ENCODE peak calls at places on chromosomes 12 and 14, in seven cellular contexts. M is colonic mucosa, V is GM12878, J is GM23338, P is lung, L is SK-N-SH, F is astrocyte of the spinal cord. Q is an unnamed sample.

GRCh38 chr14:92596328-92596943 is 82.9 kb downstream of the RIN3 start:
- DNase-seq in L (no peak), J (peak; percentile 52), F (no peak), M (no peak), V (no peak), P (no peak), Q (peak; percentile 37)

GRCh38 chr12:86256169-86256568 is at the start of gene MGAT4C:
- DNase-seq in M (no peak), J (no peak), P (no peak), L (no peak), F (no peak), V (no peak), Q (no peak)

GRCh38 chr12:131434208-131435125 is 276.4 kb upstream of the SFSWAP start:
- DNase-seq in M (no peak), J (no peak), P (no peak), V (no peak), L (no peak), F (no peak), Q (no peak)

GRCh38 chr12:48986720-48987291 is 8.7 kb downstream of the WNT1 start:
- DNase-seq in M (no peak), V (no peak), L (no peak), P (no peak), F (no peak), J (peak; percentile 4), Q (no peak)

GRCh38 chr14:26527095-26527494 is 70.7 kb downstream of the NOVA1 start:
- DNase-seq in P (no peak), V (no peak), M (no peak), L (no peak), F (peak; percentile 15), J (no peak), Q (no peak)

GRCh38 chr12:93060071-93060665 is 131.1 kb upstream of the EEA1 start:
- DNase-seq in V (peak; percentile 57), P (no peak), J (no peak), M (no peak), L (no peak), F (no peak), Q (no peak)

GRCh38 chr14:20684662-20685456 is 499 bp downstream of the RNASE4 start:
- DNase-seq in P (peak; percentile 61), L (no peak), V (no peak), F (peak; percentile 56), J (peak; percentile 66), M (peak; percentile 71), Q (peak; percentile 52)

GRCh38 chr12:123050913-123051312 is 70.4 kb downstream of the ARL6IP4 start:
- DNase-seq in F (no peak), J (no peak), M (no peak), V (no peak), L (no peak), P (no peak), Q (no peak)

GRCh38 chr12:4214912-4215861 is 58.4 kb upstream of the CCND2 start:
- DNase-seq in F (no peak), J (no peak), P (peak; percentile 72), V (peak; percentile 89), L (no peak), M (peak; percentile 40), Q (peak; percentile 5)

GRCh38 chr12:126069549-126070165 is 1004.4 kb downstream of the AACS start:
- DNase-seq in F (peak; percentile 73), V (no peak), M (peak; percentile 57), P (peak; percentile 44), J (peak; percentile 69), L (peak; percentile 20), Q (peak; percentile 51)

GRCh38 chr12:28130625-28131598 is 59.3 kb upstream of the CCDC91 start:
- DNase-seq in L (no peak), V (no peak), P (no peak), J (no peak), F (peak; percentile 99), M (no peak), Q (peak; percentile 99)

GRCh38 chr14:90453401-90453951 is 56.6 kb downstream of the CALM1 start:
- DNase-seq in P (no peak), J (no peak), F (peak; percentile 16), M (no peak), V (no peak), L (peak; percentile 67), Q (peak; percentile 51)

GRCh38 chr12:67327466-67327865 is 58.3 kb downstream of the CAND1 start:
- DNase-seq in P (no peak), L (no peak), F (no peak), M (no peak), J (no peak), V (no peak), Q (no peak)

GRCh38 chr12:6193853-6194815 is 6.1 kb upstream of the CD9 start:
- DNase-seq in L (no peak), M (no peak), V (no peak), J (peak; percentile 78), F (no peak), P (no peak), Q (peak; percentile 36)

GRCh38 chr14:75981426-75981825 is 369 bp downstream of the TGFB3 start:
- DNase-seq in M (no peak), J (peak; percentile 61), V (peak; percentile 60), L (no peak), F (no peak), P (no peak), Q (peak; percentile 35)

GRCh38 chr12:51217133-51217967 is 512 bp downstream of the POU6F1 start:
- DNase-seq in F (no peak), L (peak; percentile 90), V (no peak), P (peak; percentile 58), M (peak; percentile 52), J (peak; percentile 65), Q (peak; percentile 26)

GRCh38 chr12:104219361-104219892 is 3.8 kb downstream of the TXNRD1 start:
- DNase-seq in P (no peak), M (no peak), J (no peak), L (peak; percentile 35), F (peak; percentile 90), V (no peak), Q (peak; percentile 98)

GRCh38 chr12:16612647-16613046 is 6.7 kb upstream of the LMO3 start:
- DNase-seq in V (no peak), M (no peak), L (no peak), J (no peak), P (no peak), F (no peak), Q (no peak)

GRCh38 chr12:52419656-52420055 is 13.5 kb upstream of the KRT82 start:
- DNase-seq in V (no peak), P (no peak), M (no peak), L (no peak), F (no peak), J (no peak), Q (peak; percentile 64)

GRCh38 chr14:22225526-22226133 is 363.4 kb downstream of the DAD1 start:
- DNase-seq in J (no peak), L (no peak), F (peak; percentile 60), M (no peak), V (no peak), P (no peak), Q (peak; percentile 65)

GRCh38 chr12:68557011-68557715 is 53.5 kb upstream of the RAP1B start:
- DNase-seq in L (no peak), F (peak; percentile 80), J (no peak), P (no peak), M (no peak), V (no peak), Q (peak; percentile 74)

GRCh38 chr12:45670339-45671065 is 59.0 kb upstream of the ARID2 start:
- DNase-seq in P (no peak), F (no peak), L (no peak), M (no peak), V (peak; percentile 53), J (no peak), Q (peak; percentile 35)

GRCh38 chr12:16939871-16940306 is 333.9 kb upstream of the LMO3 start:
- DNase-seq in P (peak; percentile 62), V (peak; percentile 26), L (peak; percentile 36), M (peak; percentile 62), F (peak; percentile 60), J (peak; percentile 93), Q (peak; percentile 72)

GRCh38 chr14:103122578-103123127 is 608 bp upstream of the TNFAIP2 start:
- DNase-seq in J (no peak), M (no peak), P (no peak), F (no peak), V (no peak), L (peak; percentile 60), Q (no peak)

GRCh38 chr14:74084277-74085046 is at the start of the genes ALDH6A1 and LIN52:
- DNase-seq in M (peak; percentile 100), F (peak; percentile 100), J (peak; percentile 100), L (peak; percentile 98), P (peak; percentile 100), V (peak; percentile 99), Q (peak; percentile 100)
- TF ChIP-seq CTCF in M (no peak), F (no peak), J (peak; percentile 21), L (peak; percentile 29), P (no peak), V (no peak), Q (no peak)

GRCh38 chr12:76799362-76799761 is 35.4 kb downstream of the ZDHHC17 start:
- DNase-seq in L (no peak), F (no peak), P (no peak), V (no peak), J (no peak), M (no peak), Q (no peak)
- H3K4me3 ChIP-seq in L (no peak overlapping the region), F (no peak overlapping the region), P (no peak overlapping the region), V (no peak overlapping the region), J (no peak overlapping the region), M (no peak overlapping the region), Q (no peak overlapping the region)

DNA sequence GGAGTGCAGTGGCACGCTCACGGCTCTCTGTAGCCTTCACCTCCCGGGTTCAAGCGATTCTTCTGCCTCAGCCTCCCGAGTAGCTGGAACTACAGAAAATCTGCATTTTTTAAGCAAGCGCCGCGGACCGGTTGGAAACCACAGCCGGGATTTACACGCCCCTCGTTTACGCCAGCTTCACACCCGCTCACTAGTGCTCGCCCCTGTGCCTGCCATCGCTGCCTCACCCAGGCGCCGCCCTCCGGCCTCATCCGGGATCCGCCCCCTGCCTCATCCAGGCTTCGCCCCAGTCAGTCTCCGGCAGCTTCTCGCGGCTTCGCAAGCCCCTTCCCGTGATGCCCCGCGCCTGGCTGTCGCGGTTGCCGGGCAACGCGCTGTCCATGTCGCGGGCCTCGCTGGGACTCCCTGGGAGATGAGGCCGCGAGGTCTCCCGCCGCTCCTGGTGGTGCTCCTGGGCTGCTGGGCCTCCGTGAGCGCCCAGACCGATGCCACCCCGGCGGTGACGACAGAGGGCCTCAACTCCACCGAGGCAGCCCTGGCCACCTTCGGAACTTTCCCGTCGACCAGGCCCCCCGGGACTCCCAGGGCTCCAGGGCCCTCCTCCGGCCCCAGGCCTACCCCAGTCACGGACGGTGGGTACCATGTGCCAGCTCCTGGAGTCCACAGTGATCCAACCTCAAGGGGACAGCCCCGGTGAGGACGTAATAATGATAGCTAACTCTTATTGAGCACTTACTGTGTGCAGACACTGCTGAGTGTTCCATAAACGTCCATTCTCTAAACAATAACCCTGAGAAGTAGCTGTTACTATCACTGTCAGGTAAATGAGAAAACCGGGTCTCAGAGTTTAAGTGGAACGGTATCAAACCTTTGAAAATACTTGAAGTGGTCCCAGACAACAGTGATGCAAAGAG is at the start of gene TCTN1:
- DNase-seq in J (peak; percentile 98), L (peak; percentile 98), V (peak; percentile 70), M (peak; percentile 98), P (peak; percentile 97), F (peak; percentile 94), Q (peak; percentile 95)
- TF ChIP-seq CTCF in J (no peak), L (no peak), V (no peak), M (no peak), P (no peak), F (no peak), Q (peak; percentile 12)

DNA sequence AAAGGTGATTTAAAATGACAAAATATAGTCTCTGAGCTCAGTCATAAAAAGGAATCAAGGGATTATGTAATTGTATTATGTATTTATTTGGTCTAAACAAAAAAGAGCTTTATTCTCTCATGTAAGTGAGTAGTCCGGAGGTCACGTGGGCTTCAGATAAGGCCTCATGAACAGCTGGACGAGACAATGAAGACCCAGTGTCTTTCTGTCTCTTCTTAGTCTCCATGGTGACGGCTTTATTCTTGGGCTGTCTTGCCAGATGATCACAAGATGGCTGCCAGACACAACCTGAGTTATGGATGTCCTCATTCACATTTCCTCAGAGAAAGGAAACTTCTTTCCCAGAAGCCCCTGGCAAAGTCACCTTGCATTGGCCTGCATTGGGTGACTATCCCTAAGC is 98.6 kb downstream of the ARF6 start:
- DNase-seq in M (no peak), L (no peak), V (no peak), P (no peak), J (no peak), F (no peak), Q (no peak)
- H3K4me3 ChIP-seq in M (no peak overlapping the region), L (no peak overlapping the region), V (no peak overlapping the region), P (no peak overlapping the region), J (no peak overlapping the region), F (no peak overlapping the region), Q (no peak overlapping the region)